ENCODE peak calls at places on chromosomes 16 and 17, in five cellular contexts. T is mesothelial cell of epicardium; N is CD4-positive, alpha-beta T cell; K is GM12878; Y is epithelial cell of esophagus. F is an unnamed sample.

GRCh38 chr17:17913695-17914332 is 58.4 kb downstream of the TOM1L2 start:
- DNase-seq in Y (peak), K (no peak), N (peak), T (peak), F (peak)

GRCh38 chr17:1108560-1108809 is 71.3 kb downstream of the ABR start:
- DNase-seq in K (no peak), N (no peak), Y (no peak), T (no peak), F (no peak)

GRCh38 chr16:85491798-85492616 is 121.1 kb upstream of the GSE1 start:
- DNase-seq in T (no peak), N (no peak), Y (peak), K (no peak), F (no peak)

GRCh38 chr16:11105038-11105903 is 150.7 kb downstream of the SOCS1 start:
- DNase-seq in N (no peak), T (no peak), K (peak), Y (peak), F (no peak)

GRCh38 chr16:59601452-59601851 is 867.3 kb upstream of the GOT2 start:
- DNase-seq in T (no peak), K (no peak), Y (no peak), N (no peak), F (no peak)

GRCh38 chr16:1524366-1524765 is 9.1 kb upstream of the TMEM204 start:
- DNase-seq in K (no peak), T (no peak), N (no peak), Y (no peak), F (no peak)

GRCh38 chr16:316741-317464 is 33.9 kb downstream of the PDIA2 start:
- DNase-seq in K (no peak), N (no peak), Y (no peak), T (no peak), F (no peak)

GRCh38 chr16:50547340-50547865 is 793 bp upstream of the NKD1 start:
- DNase-seq in Y (peak), K (peak), N (peak), T (no peak), F (no peak)

GRCh38 chr17:51873302-51873701 is 285.2 kb downstream of the CA10 start:
- DNase-seq in K (no peak), Y (no peak), T (no peak), N (no peak), F (no peak)

GRCh38 chr17:61986898-61987297 is 59.1 kb upstream of the INTS2 start:
- DNase-seq in N (no peak), Y (peak), K (no peak), T (no peak), F (no peak)

GRCh38 chr17:3710951-3711383 is 12.7 kb upstream of the HASPIN start:
- DNase-seq in T (no peak), Y (peak), K (peak), N (peak), F (no peak)

GRCh38 chr16:69905171-69905555 is 46.0 kb upstream of the CLEC18A start:
- DNase-seq in N (no peak), T (no peak), Y (no peak), K (no peak), F (no peak)

GRCh38 chr16:79089735-79090284 is 510.7 kb downstream of the MAF start:
- DNase-seq in T (no peak), N (peak), Y (no peak), K (peak), F (no peak)

GRCh38 chr16:80489173-80489572 is 51.6 kb upstream of the DYNLRB2 start:
- DNase-seq in K (no peak), N (no peak), T (no peak), Y (no peak), F (no peak)

GRCh38 chr17:27414686-27415085 is 41.6 kb upstream of the KSR1 start:
- DNase-seq in K (no peak), N (no peak), T (no peak), Y (no peak), F (no peak)

GRCh38 chr17:65896889-65897288 is 295.0 kb downstream of the CEP112 start:
- DNase-seq in K (no peak), N (no peak), Y (no peak), T (no peak), F (no peak)

GRCh38 chr17:28711723-28712036 is at the start of gene PROCA1:
- DNase-seq in T (no peak), Y (no peak), K (no peak), N (peak), F (no peak)

GRCh38 chr17:6043405-6043804 is 26.8 kb upstream of the WSCD1 start:
- DNase-seq in Y (no peak), T (no peak), K (no peak), N (no peak), F (no peak)

GRCh38 chr17:28725166-28725659 is 820 bp downstream of the TLCD1 start:
- DNase-seq in N (no peak), T (no peak), Y (peak), K (no peak), F (no peak)

GRCh38 chr17:15291674-15292361 is 26.7 kb upstream of the PMP22 start:
- DNase-seq in K (no peak), Y (no peak), N (no peak), T (no peak), F (no peak)

GRCh38 chr16:75486014-75486404 is 9.2 kb downstream of the CHST6 start:
- DNase-seq in K (no peak), T (no peak), N (no peak), Y (peak), F (no peak)

GRCh38 chr16:84323626-84324025 is 28.9 kb downstream of the WFDC1 start:
- DNase-seq in Y (peak), T (no peak), N (no peak), K (no peak), F (no peak)

GRCh38 chr17:57915980-57916757 is 39.0 kb downstream of the CUEDC1 start:
- DNase-seq in N (no peak), T (no peak), Y (no peak), K (no peak), F (no peak)

GRCh38 chr16:80803341-80804060 is 897 bp downstream of the CDYL2 start:
- DNase-seq in N (peak), K (no peak), T (no peak), Y (peak), F (no peak)

GRCh38 chr16:23229714-23230113 is 47.2 kb downstream of the SCNN1G start:
- DNase-seq in K (no peak), Y (peak), N (no peak), T (no peak), F (no peak)

GRCh38 chr17:63838586-63839184 is 3.8 kb downstream of the SMARCD2 start:
- DNase-seq in N (no peak), K (no peak), T (no peak), Y (peak), F (no peak)

GRCh38 chr17:49460401-49460800 is 34.7 kb upstream of the NGFR start:
- DNase-seq in K (no peak), N (no peak), T (no peak), Y (no peak), F (no peak)

GRCh38 chr16:31460582-31461002 is 1.3 kb downstream of the ARMC5 start:
- DNase-seq in Y (peak), K (no peak), T (no peak), N (no peak), F (no peak)

GRCh38 chr16:31456988-31457360 is 2.3 kb upstream of the ARMC5 start:
- DNase-seq in T (no peak), Y (no peak), K (no peak), N (no peak), F (no peak)

GRCh38 chr16:31459722-31460581 is 651 bp downstream of the ARMC5 start:
- DNase-seq in Y (peak), T (peak), K (peak), N (peak), F (peak)

GRCh38 chr16:31458073-31458834 is 1.0 kb upstream of the ARMC5 start:
- DNase-seq in N (peak), T (no peak), K (no peak), Y (peak), F (no peak)

DNA sequence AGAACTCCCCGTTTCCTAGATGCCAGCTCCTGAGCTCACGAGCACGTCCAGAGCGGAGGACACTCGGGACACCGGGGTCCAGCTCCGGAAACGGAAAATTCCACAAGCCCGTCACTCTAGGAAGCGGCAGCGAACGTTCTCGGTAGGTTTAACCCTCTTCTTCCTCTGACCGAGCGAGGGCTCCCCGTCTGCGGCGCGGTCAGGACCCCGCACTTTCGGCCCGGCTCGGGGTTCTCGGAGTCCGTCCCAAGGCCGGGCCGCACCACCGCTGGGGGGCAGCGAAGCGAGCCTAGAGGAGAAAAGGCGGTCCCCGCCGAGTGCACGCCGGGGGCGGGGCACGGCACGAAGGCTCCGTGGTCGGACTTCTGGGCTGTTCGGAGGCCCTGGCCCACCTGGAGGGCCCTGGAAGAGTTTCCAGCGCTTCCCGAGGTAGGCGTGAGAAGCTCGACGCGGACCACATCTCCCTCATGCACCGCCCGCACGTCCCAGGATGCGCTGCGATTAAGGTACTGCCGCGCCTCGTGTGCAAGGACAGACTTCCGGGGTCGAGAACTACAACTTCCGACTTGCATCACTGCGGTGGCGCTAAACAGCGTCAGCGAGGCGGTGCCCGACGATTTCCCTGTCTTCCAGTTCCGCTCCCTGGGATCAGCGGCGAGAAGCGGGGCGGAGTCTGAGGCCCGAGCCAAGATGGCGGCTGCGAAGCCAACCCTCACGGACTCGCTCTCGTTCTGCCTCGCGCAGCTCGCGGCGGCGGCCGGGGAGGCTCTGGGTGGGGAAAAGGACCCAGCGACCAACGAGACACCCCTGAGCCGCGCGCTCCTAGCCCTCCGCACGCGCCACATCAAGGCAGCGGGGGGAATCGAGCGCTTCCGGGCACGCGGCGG is at the start of gene ARMC5:
- DNase-seq in T (peak), K (peak), N (peak), Y (peak), F (peak)
- TF ChIP-seq CTCF in T (peak), K (peak), N (peak), Y (peak), F (peak)

GRCh38 chr17:75487351-75488070 is 27.8 kb downstream of the CASKIN2 start:
- DNase-seq in T (no peak), K (no peak), Y (no peak), N (peak), F (no peak)
- TF ChIP-seq CTCF in T (no peak), K (peak), Y (no peak), N (no peak), F (no peak)

GRCh38 chr16:15764112-15764511 is 92.7 kb downstream of the MYH11 start:
- DNase-seq in Y (no peak), T (no peak), N (no peak), K (no peak), F (no peak)

GRCh38 chr16:15765116-15765515 is 91.7 kb downstream of the MYH11 start:
- DNase-seq in K (no peak), T (no peak), N (no peak), Y (no peak), F (no peak)

GRCh38 chr16:15768201-15768600 is 88.6 kb downstream of the MYH11 start:
- DNase-seq in N (no peak), K (no peak), T (no peak), Y (no peak), F (no peak)

GRCh38 chr16:15766918-15767317 is 89.9 kb downstream of the MYH11 start:
- DNase-seq in T (no peak), Y (no peak), K (no peak), N (no peak), F (no peak)

DNA sequence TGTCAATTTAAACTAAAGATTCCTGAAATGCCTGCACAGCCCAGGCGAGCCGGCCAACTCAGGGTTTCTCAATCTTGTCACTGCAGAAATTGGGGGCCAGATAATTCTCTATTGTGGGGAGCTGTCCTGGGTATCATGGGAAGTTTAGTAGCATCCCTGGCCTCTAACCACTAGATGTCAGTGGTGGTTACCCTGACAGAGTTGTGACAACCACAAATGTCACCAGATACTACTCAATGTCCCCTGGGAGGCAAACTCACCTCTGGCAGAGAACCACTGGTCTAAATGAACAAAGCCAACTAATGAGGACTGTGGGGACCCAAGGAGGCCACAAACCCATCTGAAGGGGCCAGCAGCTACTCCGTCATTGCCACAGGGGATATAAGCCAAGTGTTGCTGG is 90.9 kb downstream of the MYH11 start:
- DNase-seq in Y (peak), K (peak), T (no peak), N (peak), F (peak)
- TF ChIP-seq CTCF in Y (peak), K (peak), T (peak), N (peak), F (peak)

GRCh38 chr17:79861371-79862216 is 22.4 kb upstream of the CBX4 start:
- DNase-seq in K (no peak), Y (no peak), T (no peak), N (no peak), F (no peak)

GRCh38 chr17:79864617-79865250 is 25.5 kb upstream of the CBX4 start:
- DNase-seq in N (no peak), K (no peak), T (no peak), Y (peak), F (no peak)

GRCh38 chr17:79864147-79864546 is 24.9 kb upstream of the CBX4 start:
- DNase-seq in Y (no peak), T (no peak), K (no peak), N (no peak), F (no peak)

GRCh38 chr17:79862259-79862658 is 23.0 kb upstream of the CBX4 start:
- DNase-seq in T (no peak), Y (no peak), N (no peak), K (no peak), F (no peak)

DNA sequence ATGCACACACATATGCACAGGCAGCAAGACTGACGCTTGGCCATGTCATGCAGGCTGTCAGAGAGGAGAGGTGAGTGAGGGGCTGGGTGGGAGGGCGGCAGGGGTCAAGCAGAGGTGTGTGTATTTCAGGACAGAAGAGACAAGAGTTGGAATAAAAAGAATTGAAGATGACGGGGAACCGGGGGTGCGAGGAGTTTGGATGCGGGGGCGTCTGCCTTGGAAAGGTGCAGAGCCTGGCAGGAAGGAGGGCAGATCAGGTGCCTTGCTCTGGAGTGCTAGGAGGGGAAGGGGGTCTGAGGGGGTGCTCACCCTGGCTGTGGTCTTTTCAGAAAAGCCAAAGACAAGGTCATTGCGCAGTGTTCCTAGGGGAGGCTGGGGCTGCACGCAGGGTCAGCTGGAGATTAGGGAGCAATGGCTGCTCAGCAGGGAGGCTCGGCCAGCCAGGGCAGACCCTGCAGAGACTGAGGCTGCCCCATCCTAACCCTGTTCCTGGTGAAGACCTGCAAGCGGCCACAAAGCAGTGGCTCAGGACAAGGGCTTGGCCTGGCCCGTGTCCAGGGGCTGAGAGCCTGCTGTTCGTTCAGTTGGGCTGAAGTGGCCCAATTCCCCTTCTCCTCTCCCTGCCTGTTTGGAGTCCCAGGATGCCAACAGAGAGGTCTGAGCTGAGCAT is 23.7 kb upstream of the CBX4 start:
- DNase-seq in T (no peak), N (no peak), K (no peak), Y (no peak), F (no peak)
- TF ChIP-seq CTCF in T (no peak), N (no peak), K (no peak), Y (no peak), F (no peak)

DNA sequence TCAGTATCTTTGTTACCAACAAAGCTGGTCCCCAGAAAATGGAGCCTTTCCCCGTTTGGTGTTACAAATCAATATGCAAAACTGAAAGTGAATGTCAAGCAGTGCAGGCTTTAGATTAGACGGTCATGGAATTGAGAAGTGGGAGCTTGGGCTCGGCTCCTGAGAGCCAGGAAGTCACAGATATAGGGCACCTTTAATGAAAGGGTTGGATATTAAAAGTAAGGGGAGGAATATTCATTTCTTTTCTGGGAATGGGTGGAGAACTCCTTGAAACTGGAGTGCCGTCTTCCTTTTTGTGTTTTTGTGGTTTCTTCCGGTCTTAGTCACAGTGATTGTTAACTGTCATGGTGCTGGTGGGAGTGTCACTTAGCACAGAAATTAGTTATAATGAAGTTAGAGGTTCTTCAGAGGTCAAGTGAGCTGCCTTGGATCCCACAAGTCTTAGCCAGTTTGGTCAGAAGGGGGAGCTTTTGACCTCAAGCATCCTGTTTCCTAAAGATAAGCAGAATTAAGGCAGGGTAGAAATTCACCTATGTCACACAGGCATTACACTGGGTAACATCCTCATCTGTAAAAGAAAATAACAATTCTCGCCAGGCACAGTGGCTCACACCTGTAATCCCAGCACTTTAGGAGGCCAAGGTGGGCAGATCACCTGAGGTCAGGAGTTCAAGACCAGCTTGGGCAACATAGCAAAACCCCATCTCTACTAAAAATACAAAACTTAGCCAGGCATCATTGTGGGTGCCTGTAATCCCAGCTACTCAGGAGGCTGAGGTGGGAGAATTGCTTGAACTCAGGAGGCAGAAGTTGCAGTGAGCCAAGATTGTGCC is 9.6 kb upstream of the EIF1 start:
- DNase-seq in N (peak), T (no peak), K (peak), Y (peak), F (no peak)
- TF ChIP-seq CTCF in N (peak), T (no peak), K (peak), Y (peak), F (peak)

GRCh38 chr16:87881327-87882200 is 12.3 kb upstream of the SLC7A5 start:
- DNase-seq in Y (no peak), T (no peak), N (no peak), K (no peak), F (no peak)

GRCh38 chr16:87880117-87880696 is 10.9 kb upstream of the SLC7A5 start:
- DNase-seq in T (no peak), N (no peak), Y (no peak), K (no peak), F (no peak)

GRCh38 chr16:87878704-87879103 is 9.4 kb upstream of the SLC7A5 start:
- DNase-seq in K (no peak), T (no peak), Y (no peak), N (no peak), F (no peak)

GRCh38 chr16:87874639-87875472 is 5.5 kb upstream of the SLC7A5 start:
- DNase-seq in K (no peak), N (peak), Y (no peak), T (no peak), F (no peak)

DNA sequence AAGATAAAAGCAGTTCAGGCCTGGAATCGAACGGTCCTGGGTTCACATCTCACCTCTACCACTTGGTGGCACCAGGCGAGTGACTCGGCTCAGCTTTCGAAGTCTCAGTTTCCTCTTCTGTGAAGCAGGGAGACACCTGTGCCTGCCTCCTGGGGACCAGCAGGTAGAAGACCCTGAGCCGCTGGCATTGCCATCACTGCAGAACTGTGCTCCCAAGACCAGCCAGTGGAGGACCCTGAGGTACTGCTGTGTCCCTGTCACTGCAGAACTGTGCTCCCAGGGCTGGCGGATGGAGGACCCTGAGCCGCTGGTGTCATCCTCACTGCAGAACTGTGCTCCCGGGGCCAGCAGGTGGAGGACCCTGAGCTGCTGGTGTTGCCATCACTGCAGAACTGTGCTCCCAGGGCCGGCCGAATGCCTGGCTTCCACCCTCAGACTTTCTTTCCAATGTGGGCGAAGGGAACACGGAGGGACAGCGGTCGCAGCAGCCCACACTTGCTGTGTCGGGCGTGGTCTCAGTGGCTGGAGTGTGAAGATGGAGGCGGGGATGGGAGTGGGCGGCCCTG is 8.7 kb upstream of the SLC7A5 start:
- DNase-seq in T (no peak), N (no peak), K (no peak), Y (no peak), F (no peak)
- TF ChIP-seq CTCF in T (no peak), N (no peak), K (peak), Y (peak), F (peak)

GRCh38 chr17:39872700-39873099 is 4.7 kb downstream of the ZPBP2 start:
- DNase-seq in Y (peak), K (no peak), N (no peak), T (no peak), F (no peak)
- TF ChIP-seq CTCF in Y (peak), K (no peak), N (peak), T (no peak), F (peak)